ENCODE peak calls at places on chromosomes 13 and 19, in eight cellular contexts. S, Q, M, K, I, Z, E and H are unnamed samples.

GRCh38 chr13:113724780-113725315 is 34.2 kb upstream of the TMEM255B start:
- DNase-seq in E (peak; percentile 92), Z (peak; percentile 2), I (peak; percentile 38), M (peak; percentile 52), K (peak; percentile 69), Q (peak; percentile 89), S (peak; percentile 47), H (peak; percentile 87)

GRCh38 chr13:97369269-97369893 is 64.6 kb upstream of the RAP2A start:
- DNase-seq in E (no peak), M (peak; percentile 35), I (no peak), S (peak; percentile 37), K (no peak), Q (no peak), Z (no peak), H (peak; percentile 47)

GRCh38 chr13:94249512-94249911 is 230.0 kb downstream of the DCT start:
- DNase-seq in M (peak; percentile 59), S (peak; percentile 78), K (peak; percentile 82), I (peak; percentile 92), Z (no peak), E (no peak), Q (no peak), H (no peak)

GRCh38 chr13:50158385-50159165 is 143.3 kb downstream of the KCNRG start:
- DNase-seq in Q (no peak), M (no peak), K (no peak), Z (no peak), E (no peak), I (no peak), S (no peak), H (peak; percentile 20)

GRCh38 chr19:6425732-6426686 is 1.4 kb upstream of the KHSRP start:
- DNase-seq in M (peak; percentile 30), Z (peak; percentile 56), I (no peak), E (no peak), S (no peak), K (no peak), Q (no peak), H (no peak)

GRCh38 chr19:23440791-23441190 is 45.5 kb upstream of the ZNF91 start:
- DNase-seq in S (no peak), M (no peak), Q (no peak), I (no peak), K (peak; percentile 0), E (no peak), Z (peak; percentile 41), H (no peak)

GRCh38 chr13:52848455-52849190 is at the start of gene PCDH8:
- DNase-seq in M (no peak), Q (peak; percentile 57), I (no peak), K (peak; percentile 2), Z (no peak), S (no peak), E (no peak), H (no peak)

GRCh38 chr13:50911051-50911690 is 1.6 kb downstream of the RNASEH2B start:
- DNase-seq in Z (peak; percentile 68), E (no peak), K (peak; percentile 17), Q (no peak), S (peak; percentile 16), M (peak; percentile 27), I (no peak), H (no peak)

GRCh38 chr19:11881151-11881800 is 6.3 kb upstream of the ZNF69 start:
- DNase-seq in S (peak; percentile 65), K (peak; percentile 71), Q (peak; percentile 84), I (peak; percentile 34), M (peak; percentile 30), Z (peak; percentile 72), E (no peak), H (peak; percentile 73)

GRCh38 chr13:23966221-23966690 is 69.0 kb upstream of the C1QTNF9B start:
- DNase-seq in K (no peak), E (no peak), I (no peak), M (no peak), Q (no peak), S (no peak), Z (no peak), H (no peak)

GRCh38 chr19:7888145-7888825 is at the start of gene LRRC8E:
- DNase-seq in S (peak; percentile 43), I (peak; percentile 64), K (peak; percentile 76), Z (no peak), Q (peak; percentile 89), M (peak; percentile 83), E (no peak), H (no peak)

GRCh38 chr13:43728411-43728810 is 58.4 kb downstream of the ENOX1 start:
- DNase-seq in E (no peak), I (no peak), Q (no peak), S (no peak), K (no peak), Z (no peak), M (no peak), H (no peak)

GRCh38 chr19:5949792-5950305 is 28.1 kb downstream of the RANBP3 start:
- DNase-seq in I (no peak), K (no peak), E (no peak), M (no peak), Z (peak; percentile 95), Q (no peak), S (no peak), H (no peak)

GRCh38 chr19:2273356-2274184 is 8.4 kb downstream of the PEAK3 start:
- DNase-seq in E (peak; percentile 90), I (no peak), Q (peak; percentile 85), S (peak; percentile 55), Z (peak; percentile 97), K (peak; percentile 86), M (peak; percentile 73), H (peak; percentile 94)

GRCh38 chr13:94641432-94641941 is 39.8 kb downstream of the GPR180 start:
- DNase-seq in S (peak; percentile 93), K (peak; percentile 91), M (peak; percentile 33), E (no peak), I (peak; percentile 62), Z (no peak), Q (peak; percentile 43), H (no peak)

DNA sequence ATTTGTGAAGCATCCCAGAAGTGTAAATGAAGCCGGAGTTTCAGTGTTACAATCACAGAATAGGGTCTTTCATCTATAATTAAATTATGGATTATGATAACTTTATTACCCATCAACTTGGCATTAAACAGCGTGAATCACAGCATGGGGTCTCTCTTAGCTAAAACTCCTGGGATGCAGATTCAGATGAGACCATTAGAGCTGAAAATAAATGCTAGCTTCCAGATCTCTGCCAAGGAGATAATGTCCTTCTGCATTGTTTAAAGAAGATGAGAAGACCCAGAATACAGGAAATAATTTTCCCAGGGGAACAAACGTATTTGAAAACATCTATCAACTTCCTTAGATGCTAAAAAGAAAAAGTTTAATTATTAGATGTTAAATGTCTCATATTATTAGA is 546.0 kb upstream of the PCDH9 start:
- DNase-seq in I (no peak), M (no peak), Z (no peak), E (no peak), Q (no peak), K (no peak), S (no peak), H (no peak)
- TF ChIP-seq CTCF in I (no peak), M (no peak), Z (no peak), E (no peak), Q (no peak), K (no peak), S (no peak), H (no peak)

GRCh38 chr19:36028313-36029041 is 4.2 kb downstream of the CLIP3 start:
- DNase-seq in Q (no peak), M (no peak), E (no peak), I (no peak), S (no peak), Z (no peak), K (no peak), H (no peak)

GRCh38 chr19:36030264-36031148 is 2.2 kb downstream of the CLIP3 start:
- DNase-seq in Q (no peak), M (peak; percentile 58), E (no peak), Z (no peak), S (peak; percentile 37), I (no peak), K (peak; percentile 57), H (no peak)

GRCh38 chr19:36031308-36031707 is 1.4 kb downstream of the CLIP3 start:
- DNase-seq in S (no peak), I (no peak), Z (no peak), M (no peak), E (no peak), K (no peak), Q (no peak), H (no peak)

GRCh38 chr19:36027696-36028095 is 5.0 kb downstream of the CLIP3 start:
- DNase-seq in Z (no peak), K (no peak), I (no peak), Q (no peak), E (no peak), M (no peak), S (no peak), H (no peak)

GRCh38 chr19:36032251-36033104 is at the start of gene CLIP3:
- DNase-seq in S (peak; percentile 68), I (peak; percentile 44), E (peak; percentile 87), M (no peak), Q (peak; percentile 79), Z (no peak), K (peak; percentile 84), H (peak; percentile 87)
- TF ChIP-seq CTCF in S (peak; percentile 22), I (peak; percentile 29), E (no peak), M (no peak), Q (no peak), Z (no peak), K (peak; percentile 2), H (no peak)

GRCh38 chr19:50835785-50836542 is 2.6 kb upstream of the KLK15 start:
- DNase-seq in I (peak; percentile 50), M (peak; percentile 55), S (peak; percentile 31), Q (peak; percentile 91), K (peak; percentile 67), E (peak; percentile 84), Z (peak; percentile 65), H (peak; percentile 95)
- TF ChIP-seq CTCF in I (no peak), M (no peak), S (no peak), Q (no peak), K (no peak), E (no peak), Z (no peak), H (no peak)

DNA sequence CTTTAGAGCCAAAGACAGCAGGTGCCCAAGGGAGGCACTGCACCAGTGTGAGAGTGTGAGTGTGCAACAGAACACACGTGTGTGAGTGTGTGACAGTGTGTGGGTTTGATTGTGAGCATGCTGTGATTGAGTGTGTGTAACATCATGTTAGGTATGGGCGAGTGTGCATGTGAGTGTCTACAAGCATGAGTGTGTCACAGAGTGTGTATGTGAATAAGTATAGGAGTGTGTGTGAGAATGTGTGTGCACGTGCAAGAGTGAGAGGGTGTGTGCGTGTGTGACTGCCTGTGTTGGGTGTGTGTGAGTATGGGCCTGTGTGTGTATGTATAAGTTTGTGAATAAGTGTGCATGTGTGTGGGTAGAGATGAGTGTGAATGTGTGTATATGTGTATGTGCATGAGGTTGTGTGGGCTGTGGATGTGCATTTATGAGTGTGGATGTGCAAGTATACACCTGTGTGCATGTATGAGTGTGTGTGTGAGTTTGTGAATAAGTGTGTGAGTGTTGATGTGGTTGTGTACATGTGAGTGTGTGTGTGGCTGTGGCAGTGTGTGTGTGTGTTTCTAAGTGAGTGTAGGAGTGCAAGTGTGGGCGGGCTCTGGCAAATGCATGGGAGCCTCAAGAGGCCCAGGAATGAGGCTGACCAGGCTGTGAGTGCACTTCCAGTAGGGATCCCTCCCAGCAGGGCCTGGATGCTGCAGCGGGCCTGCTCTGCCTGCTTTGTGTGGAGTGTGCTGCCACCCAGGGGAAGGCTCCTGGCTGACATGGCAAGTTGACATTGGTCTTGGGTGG is 198.4 kb downstream of the COL4A1 start:
- DNase-seq in Z (no peak), K (peak; percentile 94), M (peak; percentile 87), I (peak; percentile 87), Q (peak; percentile 91), E (peak; percentile 87), S (peak; percentile 88), H (peak; percentile 54)
- TF ChIP-seq CTCF in Z (no peak), K (peak; percentile 91), M (peak; percentile 84), I (peak; percentile 89), Q (peak; percentile 88), E (peak; percentile 65), S (peak; percentile 86), H (peak; percentile 32)